ENCODE peak calls at places on chromosomes 7 and 10, in seven cellular contexts. Q is sigmoid colon; W is Calu3; H is neural progenitor cell; N is AG04449; C is CD8-positive, alpha-beta T cell; G is B cell. K is an unnamed sample.

GRCh38 chr10:33483124-33483794 is 148.8 kb upstream of the NRP1 start:
- DNase-seq in N (no peak), H (peak; percentile 90), G (no peak), Q (no peak), C (no peak), W (no peak), K (no peak)

GRCh38 chr10:7291487-7292113 is 119.2 kb downstream of the SFMBT2 start:
- DNase-seq in G (no peak), W (no peak), C (no peak), N (no peak), Q (no peak), H (no peak), K (no peak)

GRCh38 chr7:138249975-138250374 is 173.7 kb downstream of the AKR1D1 start:
- DNase-seq in C (no peak), W (no peak), H (no peak), N (no peak), G (no peak), Q (no peak), K (no peak)

GRCh38 chr10:536935-537334 is 152.5 kb downstream of the DIP2C start:
- DNase-seq in H (no peak), W (no peak), N (no peak), G (no peak), C (no peak), Q (peak; percentile 21), K (no peak)

GRCh38 chr10:21405981-21406380 is 119.5 kb downstream of the SKIDA1 start:
- DNase-seq in C (no peak), G (no peak), N (no peak), W (no peak), Q (no peak), H (no peak), K (no peak)

GRCh38 chr7:123724725-123725381 is 23.9 kb downstream of the WASL start:
- DNase-seq in C (no peak), G (no peak), W (no peak), H (no peak), N (no peak), Q (no peak), K (no peak)

GRCh38 chr7:137703291-137704010 is 143.3 kb downstream of the DGKI start:
- DNase-seq in C (no peak), N (no peak), H (no peak), W (no peak), Q (no peak), G (no peak), K (no peak)

GRCh38 chr7:26265499-26266075 is 26.1 kb upstream of the SNX10 start:
- DNase-seq in Q (no peak), H (no peak), W (no peak), G (no peak), N (no peak), C (no peak), K (no peak)

GRCh38 chr7:3992841-3993240 is 689.3 kb upstream of the FOXK1 start:
- DNase-seq in C (no peak), N (no peak), H (no peak), G (no peak), Q (no peak), W (no peak), K (no peak)

GRCh38 chr7:99674995-99675742 is 4.6 kb downstream of the CYP3A5 start:
- DNase-seq in N (no peak), G (no peak), C (no peak), Q (no peak), W (no peak), H (no peak), K (no peak)

GRCh38 chr7:128962837-128963236 is 25.1 kb downstream of the IRF5 start:
- DNase-seq in H (no peak), C (no peak), G (no peak), W (no peak), N (no peak), Q (no peak), K (no peak)

GRCh38 chr7:128959296-128959695 is 21.6 kb downstream of the IRF5 start:
- DNase-seq in H (no peak), G (no peak), N (no peak), Q (no peak), C (no peak), W (no peak), K (no peak)

GRCh38 chr7:128963327-128963757 is 25.6 kb downstream of the IRF5 start:
- DNase-seq in W (no peak), Q (no peak), H (no peak), N (peak; percentile 4), C (no peak), G (peak; percentile 77), K (no peak)

GRCh38 chr7:128957613-128958012 is 19.9 kb downstream of the IRF5 start:
- DNase-seq in N (no peak), H (no peak), Q (no peak), G (no peak), W (peak; percentile 42), C (no peak), K (no peak)

DNA sequence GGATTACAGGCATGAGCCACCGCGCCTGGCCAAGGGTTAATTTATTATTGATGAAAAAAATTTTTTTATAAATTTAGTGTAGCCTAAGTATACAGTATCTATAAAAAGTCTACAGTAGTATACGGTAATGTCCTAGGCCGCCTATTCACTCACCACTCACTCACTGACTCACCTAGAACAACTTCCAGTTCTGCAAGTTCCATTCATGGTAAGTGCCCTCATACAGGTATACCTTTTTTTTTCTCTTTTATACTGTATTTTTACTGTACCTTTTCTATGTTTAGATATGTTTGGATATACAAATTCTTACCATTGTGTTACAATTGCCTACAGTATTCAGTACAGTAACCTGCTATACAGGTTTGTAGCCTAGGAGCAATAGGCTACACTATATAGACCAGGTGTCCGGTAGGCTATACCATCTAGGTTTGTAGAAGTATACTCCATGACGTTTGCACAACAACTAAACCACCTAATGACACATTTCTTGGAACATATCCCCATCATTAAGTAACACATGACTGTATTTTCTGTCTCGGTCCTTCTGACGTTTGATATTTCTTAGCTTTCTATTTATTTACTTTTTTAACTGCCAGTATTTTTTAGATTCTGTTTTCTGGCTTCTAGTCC is 23.4 kb downstream of the IRF5 start:
- DNase-seq in Q (no peak), G (no peak), W (no peak), N (no peak), H (no peak), C (no peak), K (no peak)
- TF ChIP-seq CTCF in Q (no peak), G (no peak), W (no peak), N (no peak), H (no peak), C (no peak), K (no peak)

GRCh38 chr7:83325083-83325482 is 162.4 kb upstream of the PCLO start:
- DNase-seq in H (no peak), Q (no peak), W (no peak), N (no peak), C (no peak), G (no peak), K (no peak)
- TF ChIP-seq CTCF in H (no peak), Q (no peak), W (no peak), N (no peak), C (no peak), G (no peak), K (no peak)

GRCh38 chr10:74771054-74771453 is 55.3 kb upstream of the KAT6B start:
- DNase-seq in Q (no peak), G (no peak), N (no peak), C (no peak), W (no peak), H (no peak), K (no peak)
- TF ChIP-seq CTCF in Q (no peak), G (no peak), N (no peak), C (no peak), W (no peak), H (no peak), K (no peak)

GRCh38 chr10:4382811-4383210 is 443.2 kb upstream of the AKR1E2 start:
- DNase-seq in G (no peak), H (no peak), N (no peak), W (no peak), C (no peak), Q (no peak), K (no peak)
- TF ChIP-seq CTCF in G (no peak), H (no peak), N (no peak), W (no peak), C (no peak), Q (no peak), K (no peak)

DNA sequence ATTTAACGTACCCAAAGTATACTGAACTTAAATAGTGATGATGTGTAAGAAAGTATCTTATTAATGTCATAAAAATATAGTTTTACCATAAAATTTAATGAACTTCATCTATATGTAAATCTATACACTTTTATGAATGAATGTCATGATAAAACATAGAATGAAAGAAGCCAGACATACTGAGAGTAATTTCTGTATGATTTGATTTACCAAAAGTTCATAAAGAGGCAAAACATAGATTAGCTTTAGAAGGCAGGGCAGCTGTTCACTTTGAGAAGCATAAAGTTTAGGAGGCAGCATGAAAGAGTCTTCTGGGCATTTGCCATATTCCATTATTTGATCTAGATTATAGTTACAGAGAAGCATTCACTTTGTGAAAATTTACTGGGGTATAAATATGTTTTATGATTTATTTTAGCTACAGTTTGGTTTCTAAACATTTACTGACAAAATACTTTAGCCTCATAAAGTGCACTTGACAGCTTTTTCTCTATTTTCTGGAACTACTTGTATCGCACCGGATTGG is 487.2 kb downstream of the ANKRD7 start:
- DNase-seq in Q (no peak), N (no peak), W (no peak), G (no peak), C (no peak), H (no peak), K (no peak)
- TF ChIP-seq CTCF in Q (no peak), N (no peak), W (no peak), G (no peak), C (no peak), H (no peak), K (no peak)

GRCh38 chr7:12211054-12212050 is at the start of gene TMEM106B:
- DNase-seq in N (peak; percentile 63), G (peak; percentile 98), Q (peak; percentile 98), C (peak; percentile 98), W (peak; percentile 99), H (peak; percentile 98), K (peak; percentile 96)
- TF ChIP-seq CTCF in N (no peak), G (no peak), Q (no peak), C (peak; percentile 19), W (no peak), H (peak; percentile 11), K (no peak)

DNA sequence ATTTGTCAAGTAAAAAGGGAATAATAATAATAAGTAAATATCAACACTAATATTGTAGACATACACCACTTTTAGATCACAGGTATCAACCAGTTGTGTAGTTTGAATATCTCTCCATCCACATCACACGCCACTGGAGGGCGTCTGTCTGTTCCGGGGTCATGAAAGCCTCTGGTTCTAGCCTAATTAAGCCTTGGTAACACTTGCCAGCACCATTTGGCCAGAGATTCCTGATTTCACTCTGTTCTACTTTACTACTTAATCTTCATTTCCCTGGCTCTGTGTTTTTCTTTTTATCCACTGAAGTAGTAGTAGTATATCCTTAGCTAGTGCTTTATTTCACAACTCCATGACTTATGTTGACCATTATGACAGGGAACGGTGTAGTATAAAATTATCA is 285.6 kb upstream of the POM121L12 start:
- DNase-seq in Q (no peak), N (no peak), G (no peak), C (no peak), H (peak; percentile 63), W (no peak), K (no peak)
- TF ChIP-seq CTCF in Q (no peak), N (no peak), G (no peak), C (no peak), H (peak; percentile 68), W (no peak), K (no peak)

K was measured in mesothelial cell of epicardium.